ENCODE peak calls at places on chromosomes 7 and 10, in nine cellular contexts. One of them, this sample, is unnamed.
A peak's percentile ranks its signal among the peaks of the same experiment; 100 is the strongest.

GRCh38 chr7:44289341-44290249 is 35.8 kb downstream of the CAMK2B start:
- DNase-seq in H1: no peak
- DNase-seq in tibial nerve: peak; percentile 8
- DNase-seq in IMR-90: no peak
- DNase-seq in Peyer's patch: peak; percentile 27
- DNase-seq in GM12892: no peak
- DNase-seq in heart left ventricle: peak; percentile 58
- DNase-seq in A549: no peak
- DNase-seq in breast epithelium: no peak
- DNase-seq in this sample: peak; percentile 2

GRCh38 chr10:52706347-52707070 is 66.1 kb downstream of the MBL2 start:
- DNase-seq in H1: no peak
- DNase-seq in tibial nerve: no peak
- DNase-seq in IMR-90: no peak
- DNase-seq in Peyer's patch: no peak
- DNase-seq in GM12892: no peak
- DNase-seq in heart left ventricle: no peak
- DNase-seq in A549: no peak
- DNase-seq in breast epithelium: no peak
- DNase-seq in this sample: no peak

GRCh38 chr10:47297796-47298540 is 2.0 kb upstream of the GDF10 start:
- DNase-seq in H1: no peak
- DNase-seq in tibial nerve: no peak
- DNase-seq in IMR-90: no peak
- DNase-seq in Peyer's patch: no peak
- DNase-seq in GM12892: no peak
- DNase-seq in heart left ventricle: no peak
- DNase-seq in A549: no peak
- DNase-seq in breast epithelium: no peak
- DNase-seq in this sample: no peak

GRCh38 chr7:100964630-100965029 is 4.7 kb upstream of the MUC12 start:
- DNase-seq in H1: no peak
- DNase-seq in tibial nerve: no peak
- DNase-seq in IMR-90: no peak
- DNase-seq in Peyer's patch: no peak
- DNase-seq in GM12892: no peak
- DNase-seq in heart left ventricle: no peak
- DNase-seq in A549: no peak
- DNase-seq in breast epithelium: no peak
- DNase-seq in this sample: no peak

GRCh38 chr7:37488163-37488759 is 39.6 kb upstream of the ELMO1 start:
- DNase-seq in H1: no peak
- DNase-seq in tibial nerve: no peak
- DNase-seq in IMR-90: no peak
- DNase-seq in Peyer's patch: no peak
- DNase-seq in GM12892: no peak
- DNase-seq in heart left ventricle: no peak
- DNase-seq in A549: no peak
- DNase-seq in breast epithelium: no peak
- DNase-seq in this sample: no peak

GRCh38 chr7:130430841-130431713 is 9.7 kb downstream of the CEP41 start:
- DNase-seq in H1: no peak
- DNase-seq in tibial nerve: no peak
- DNase-seq in IMR-90: peak; percentile 86
- DNase-seq in Peyer's patch: no peak
- DNase-seq in GM12892: no peak
- DNase-seq in heart left ventricle: no peak
- DNase-seq in A549: no peak
- DNase-seq in breast epithelium: no peak
- DNase-seq in this sample: no peak

GRCh38 chr7:1100886-1101579 is 13.1 kb downstream of the GPER1 start:
- DNase-seq in H1: no peak
- DNase-seq in tibial nerve: no peak
- DNase-seq in IMR-90: no peak
- DNase-seq in Peyer's patch: no peak
- DNase-seq in GM12892: no peak
- DNase-seq in heart left ventricle: no peak
- DNase-seq in A549: no peak
- DNase-seq in breast epithelium: no peak
- DNase-seq in this sample: no peak

GRCh38 chr10:1762066-1762465 is 24.7 kb upstream of the ADARB2 start:
- DNase-seq in H1: no peak
- DNase-seq in tibial nerve: no peak
- DNase-seq in IMR-90: no peak
- DNase-seq in Peyer's patch: no peak
- DNase-seq in GM12892: no peak
- DNase-seq in heart left ventricle: no peak
- DNase-seq in A549: no peak
- DNase-seq in breast epithelium: no peak
- DNase-seq in this sample: no peak

GRCh38 chr10:22475857-22476600 is 130.7 kb downstream of the SPAG6 start:
- DNase-seq in H1: no peak
- DNase-seq in tibial nerve: no peak
- DNase-seq in IMR-90: no peak
- DNase-seq in Peyer's patch: no peak
- DNase-seq in GM12892: peak; percentile 47
- DNase-seq in heart left ventricle: no peak
- DNase-seq in A549: no peak
- DNase-seq in breast epithelium: no peak
- DNase-seq in this sample: no peak

GRCh38 chr7:129362528-129362927 is 71.7 kb upstream of the STRIP2 start:
- DNase-seq in H1: no peak
- DNase-seq in tibial nerve: no peak
- DNase-seq in IMR-90: no peak
- DNase-seq in Peyer's patch: no peak
- DNase-seq in GM12892: no peak
- DNase-seq in heart left ventricle: no peak
- DNase-seq in A549: no peak
- DNase-seq in breast epithelium: no peak
- DNase-seq in this sample: no peak

GRCh38 chr7:129368389-129368986 is 65.7 kb upstream of the STRIP2 start:
- DNase-seq in H1: no peak
- DNase-seq in tibial nerve: no peak
- DNase-seq in IMR-90: no peak
- DNase-seq in Peyer's patch: no peak
- DNase-seq in GM12892: no peak
- DNase-seq in heart left ventricle: no peak
- DNase-seq in A549: no peak
- DNase-seq in breast epithelium: no peak
- DNase-seq in this sample: no peak

GRCh38 chr7:129370812-129371211 is 63.4 kb upstream of the STRIP2 start:
- DNase-seq in H1: no peak
- DNase-seq in tibial nerve: no peak
- DNase-seq in IMR-90: peak; percentile 26
- DNase-seq in Peyer's patch: no peak
- DNase-seq in GM12892: no peak
- DNase-seq in heart left ventricle: no peak
- DNase-seq in A549: no peak
- DNase-seq in breast epithelium: no peak
- DNase-seq in this sample: no peak

GRCh38 chr7:129367349-129367699 is 66.9 kb upstream of the STRIP2 start:
- DNase-seq in H1: no peak
- DNase-seq in tibial nerve: no peak
- DNase-seq in IMR-90: no peak
- DNase-seq in Peyer's patch: no peak
- DNase-seq in GM12892: no peak
- DNase-seq in heart left ventricle: no peak
- DNase-seq in A549: no peak
- DNase-seq in breast epithelium: no peak
- DNase-seq in this sample: no peak

DNA sequence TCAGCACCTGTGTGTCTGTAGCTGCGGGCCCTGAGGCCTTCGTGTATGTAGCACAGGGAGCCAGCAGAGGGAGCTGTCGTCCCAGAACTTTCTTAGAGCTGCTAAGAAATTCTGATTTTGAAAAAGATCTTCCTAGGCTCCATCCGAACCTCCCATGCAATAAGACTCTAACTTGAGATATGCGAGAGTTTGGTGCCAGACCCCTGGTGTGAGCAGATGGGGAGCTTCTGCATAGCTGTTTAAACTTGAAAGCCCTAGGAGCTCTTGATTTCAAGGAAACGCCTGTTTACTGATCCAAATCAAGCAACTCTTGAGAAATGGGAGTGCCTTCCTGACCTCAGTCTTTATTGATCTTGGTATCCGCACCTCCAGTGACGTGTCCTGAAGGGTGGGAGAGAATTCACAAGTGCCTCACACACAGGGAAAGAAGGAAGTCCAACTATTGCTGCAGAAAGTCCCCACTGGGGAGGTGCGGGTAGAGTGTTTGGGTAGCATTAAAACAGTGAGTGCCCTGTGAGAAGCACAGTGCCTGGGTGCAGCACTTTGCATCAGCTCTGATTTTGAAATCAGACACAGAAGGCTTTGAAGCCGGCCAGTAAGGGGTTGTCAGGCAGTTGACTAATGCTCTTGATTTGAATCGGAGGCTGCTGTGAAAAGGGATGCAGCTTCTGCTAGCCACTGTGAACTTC is 66.4 kb upstream of the STRIP2 start:
- DNase-seq in H1: peak; percentile 69
- DNase-seq in tibial nerve: peak; percentile 56
- DNase-seq in IMR-90: peak; percentile 72
- DNase-seq in Peyer's patch: peak; percentile 91
- DNase-seq in GM12892: peak; percentile 28
- DNase-seq in heart left ventricle: peak; percentile 77
- DNase-seq in A549: peak; percentile 69
- DNase-seq in breast epithelium: peak; percentile 63
- DNase-seq in this sample: peak; percentile 74
- TF ChIP-seq POLR2A in H1: no peak
- TF ChIP-seq POLR2A in tibial nerve: no peak
- TF ChIP-seq POLR2A in IMR-90: no peak
- TF ChIP-seq POLR2A in Peyer's patch: peak; percentile 95
- TF ChIP-seq POLR2A in GM12892: peak; percentile 8
- TF ChIP-seq POLR2A in heart left ventricle: no peak
- TF ChIP-seq POLR2A in A549: no peak
- TF ChIP-seq POLR2A in breast epithelium: no peak
- TF ChIP-seq POLR2A in this sample: no peak

GRCh38 chr10:70666960-70667798 is 5.1 kb upstream of the ADAMTS14 start:
- DNase-seq in H1: no peak
- DNase-seq in tibial nerve: no peak
- DNase-seq in IMR-90: no peak
- DNase-seq in Peyer's patch: no peak
- DNase-seq in GM12892: no peak
- DNase-seq in heart left ventricle: no peak
- DNase-seq in A549: no peak
- DNase-seq in breast epithelium: no peak
- DNase-seq in this sample: no peak
- TF ChIP-seq POLR2A in H1: no peak
- TF ChIP-seq POLR2A in tibial nerve: no peak
- TF ChIP-seq POLR2A in IMR-90: no peak
- TF ChIP-seq POLR2A in Peyer's patch: no peak
- TF ChIP-seq POLR2A in GM12892: no peak
- TF ChIP-seq POLR2A in heart left ventricle: no peak
- TF ChIP-seq POLR2A in A549: no peak
- TF ChIP-seq POLR2A in breast epithelium: no peak
- TF ChIP-seq POLR2A in this sample: no peak

DNA sequence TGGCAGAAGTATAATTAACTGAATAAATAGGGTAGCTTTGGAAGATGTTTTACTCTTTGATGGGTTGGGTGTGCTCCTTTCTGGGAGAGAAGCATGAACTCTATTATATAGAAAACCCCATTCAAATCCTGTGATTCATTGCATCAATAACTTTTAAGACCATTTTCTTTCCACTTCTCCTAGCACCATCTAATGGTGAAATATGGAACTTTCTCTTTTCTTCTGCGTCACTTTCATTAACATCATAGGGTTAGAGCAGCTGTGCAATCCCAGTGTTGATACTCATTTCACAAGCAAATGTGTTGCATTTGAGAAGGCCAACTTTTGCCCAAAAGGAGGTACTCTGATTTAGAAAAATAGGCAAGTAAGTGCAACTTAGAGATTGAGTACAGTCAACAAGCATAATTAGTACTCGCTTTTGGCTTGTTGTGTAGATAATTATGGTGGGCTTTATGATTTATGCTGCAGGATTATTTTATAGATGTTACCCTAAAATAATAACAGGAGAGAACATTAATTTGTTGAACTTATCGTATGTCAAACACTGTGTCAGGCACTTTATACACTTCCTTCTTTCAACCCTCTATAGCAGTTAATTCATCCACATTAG is 92.9 kb downstream of the CPED1 start:
- DNase-seq in H1: no peak
- DNase-seq in tibial nerve: no peak
- DNase-seq in IMR-90: peak; percentile 85
- DNase-seq in Peyer's patch: no peak
- DNase-seq in GM12892: no peak
- DNase-seq in heart left ventricle: no peak
- DNase-seq in A549: peak; percentile 4
- DNase-seq in breast epithelium: no peak
- DNase-seq in this sample: no peak
- TF ChIP-seq POLR2A in H1: no peak
- TF ChIP-seq POLR2A in tibial nerve: no peak
- TF ChIP-seq POLR2A in IMR-90: no peak
- TF ChIP-seq POLR2A in Peyer's patch: no peak
- TF ChIP-seq POLR2A in GM12892: no peak
- TF ChIP-seq POLR2A in heart left ventricle: no peak
- TF ChIP-seq POLR2A in A549: no peak
- TF ChIP-seq POLR2A in breast epithelium: no peak
- TF ChIP-seq POLR2A in this sample: no peak

GRCh38 chr7:47517821-47518480 is 64.0 kb downstream of the TNS3 start:
- DNase-seq in H1: no peak
- DNase-seq in tibial nerve: no peak
- DNase-seq in IMR-90: no peak
- DNase-seq in Peyer's patch: no peak
- DNase-seq in GM12892: no peak
- DNase-seq in heart left ventricle: no peak
- DNase-seq in A549: no peak
- DNase-seq in breast epithelium: no peak
- DNase-seq in this sample: no peak

GRCh38 chr7:47521041-47521795 is 60.7 kb downstream of the TNS3 start:
- DNase-seq in H1: no peak
- DNase-seq in tibial nerve: no peak
- DNase-seq in IMR-90: no peak
- DNase-seq in Peyer's patch: no peak
- DNase-seq in GM12892: no peak
- DNase-seq in heart left ventricle: no peak
- DNase-seq in A549: no peak
- DNase-seq in breast epithelium: no peak
- DNase-seq in this sample: no peak

GRCh38 chr7:47516985-47517590 is 64.8 kb downstream of the TNS3 start:
- DNase-seq in H1: no peak
- DNase-seq in tibial nerve: no peak
- DNase-seq in IMR-90: no peak
- DNase-seq in Peyer's patch: no peak
- DNase-seq in GM12892: no peak
- DNase-seq in heart left ventricle: no peak
- DNase-seq in A549: no peak
- DNase-seq in breast epithelium: no peak
- DNase-seq in this sample: no peak

GRCh38 chr7:47520408-47520807 is 61.5 kb downstream of the TNS3 start:
- DNase-seq in H1: no peak
- DNase-seq in tibial nerve: peak; percentile 46
- DNase-seq in IMR-90: peak; percentile 85
- DNase-seq in Peyer's patch: peak; percentile 70
- DNase-seq in GM12892: no peak
- DNase-seq in heart left ventricle: peak; percentile 76
- DNase-seq in A549: no peak
- DNase-seq in breast epithelium: peak; percentile 50
- DNase-seq in this sample: peak; percentile 74

DNA sequence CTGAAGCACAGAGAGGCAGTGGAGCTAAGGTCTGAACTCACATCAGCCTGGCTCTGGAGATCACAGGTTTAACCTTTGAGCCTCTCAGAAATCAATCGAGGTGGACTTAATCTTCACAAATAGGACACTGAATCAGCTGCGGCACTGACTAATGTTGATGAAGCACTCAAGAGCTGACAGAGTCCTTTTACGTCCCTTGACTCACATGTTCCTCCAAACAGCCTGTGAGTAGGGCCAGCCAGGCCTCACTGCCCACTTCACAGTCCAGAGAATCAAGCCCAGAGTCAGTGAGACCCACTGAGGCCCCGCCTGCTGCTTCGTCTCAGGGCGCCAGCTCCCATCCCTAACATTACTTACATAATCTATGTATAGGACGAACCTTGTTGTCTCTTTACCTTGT is 63.1 kb downstream of the TNS3 start:
- DNase-seq in H1: no peak
- DNase-seq in tibial nerve: no peak
- DNase-seq in IMR-90: peak; percentile 79
- DNase-seq in Peyer's patch: peak; percentile 75
- DNase-seq in GM12892: no peak
- DNase-seq in heart left ventricle: no peak
- DNase-seq in A549: no peak
- DNase-seq in breast epithelium: no peak
- DNase-seq in this sample: no peak
- TF ChIP-seq POLR2A in H1: no peak
- TF ChIP-seq POLR2A in tibial nerve: no peak
- TF ChIP-seq POLR2A in IMR-90: no peak
- TF ChIP-seq POLR2A in Peyer's patch: no peak
- TF ChIP-seq POLR2A in GM12892: no peak
- TF ChIP-seq POLR2A in heart left ventricle: no peak
- TF ChIP-seq POLR2A in A549: no peak
- TF ChIP-seq POLR2A in breast epithelium: no peak
- TF ChIP-seq POLR2A in this sample: no peak